ENCODE peak calls at places on chromosomes 4 and X, in ten cellular contexts. B, G, A, C, K, T, Q, E, H and Y are unnamed samples.

GRCh38 chr4:153205028-153205648 is 895 bp downstream of the TRIM2 start:
- DNase-seq in K (no peak), C (no peak), T (peak; percentile 70), H (peak; percentile 44), B (peak; percentile 43), A (no peak), Q (no peak), G (no peak), E (no peak), Y (no peak)

GRCh38 chr4:41599192-41599786 is 61.3 kb downstream of the LIMCH1 start:
- DNase-seq in E (no peak), B (no peak), K (no peak), Q (no peak), C (no peak), G (no peak), H (no peak), T (no peak), A (no peak), Y (no peak)

GRCh38 chr4:163048447-163048846 is 118.2 kb downstream of the NAF1 start:
- DNase-seq in H (peak; percentile 38), C (no peak), B (no peak), A (peak; percentile 34), K (no peak), Q (peak; percentile 20), E (peak; percentile 22), T (no peak), G (peak; percentile 7), Y (no peak)

GRCh38 chrX:9515464-9515863 is 50.6 kb downstream of the TBL1X start:
- DNase-seq in B (no peak), H (peak; percentile 76), A (no peak), E (no peak), G (no peak), C (no peak), Q (no peak), K (no peak), T (no peak), Y (no peak)

GRCh38 chrX:47571896-47572295 is 10.3 kb upstream of the TIMP1 start:
- DNase-seq in E (no peak), H (no peak), G (no peak), B (no peak), T (no peak), C (no peak), K (no peak), A (no peak), Q (no peak), Y (no peak)

GRCh38 chrX:39195156-39195555 is 393.9 kb downstream of the MID1IP1 start:
- DNase-seq in E (no peak), H (no peak), Q (no peak), G (peak; percentile 36), A (no peak), B (no peak), K (no peak), T (no peak), C (no peak), Y (peak; percentile 84)

GRCh38 chr4:80215449-80216052 is 18.2 kb downstream of the PRDM8 start:
- DNase-seq in Q (no peak), H (peak; percentile 54), C (no peak), T (peak; percentile 45), A (no peak), K (no peak), B (no peak), G (peak; percentile 58), E (no peak), Y (peak; percentile 31)

GRCh38 chrX:104351173-104351769 is 96.5 kb upstream of the ESX1 start:
- DNase-seq in C (no peak), T (no peak), Q (no peak), E (peak; percentile 2), A (peak; percentile 41), G (no peak), B (no peak), H (peak; percentile 81), K (no peak), Y (no peak)

GRCh38 chrX:134949271-134949670 is 41.5 kb upstream of the SMIM10 start:
- DNase-seq in E (no peak), A (peak; percentile 62), Q (no peak), H (peak; percentile 64), G (no peak), C (no peak), K (no peak), B (no peak), T (no peak), Y (no peak)

GRCh38 chrX:135543924-135544323 is 23.5 kb downstream of the INTS6L start:
- DNase-seq in H (no peak), E (no peak), C (no peak), Q (no peak), A (no peak), B (peak; percentile 18), K (no peak), T (no peak), G (no peak), Y (no peak)

GRCh38 chrX:357035-357692 is 29.5 kb downstream of the PPP2R3B start:
- DNase-seq in B (no peak), T (no peak), A (no peak), E (no peak), Q (no peak), K (no peak), C (no peak), H (no peak), G (no peak), Y (no peak)